ENCODE peak calls at places on chromosomes 2 and 18, in five cellular contexts. One of them, this sample, is unnamed.

GRCh38 chr2:204264746-204265145 is 280.5 kb upstream of the PARD3B start:
- DNase-seq in H9: no peak
- DNase-seq in hepatocyte: no peak
- DNase-seq in A549: no peak
- DNase-seq in neural progenitor cell: peak; percentile 41
- DNase-seq in this sample: no peak

GRCh38 chr2:38123862-38124261 is 47.9 kb upstream of the CYP1B1 start:
- DNase-seq in H9: no peak
- DNase-seq in hepatocyte: no peak
- DNase-seq in A549: no peak
- DNase-seq in neural progenitor cell: no peak
- DNase-seq in this sample: no peak

GRCh38 chr2:150911766-150912280 is 349.8 kb downstream of the RBM43 start:
- DNase-seq in H9: peak; percentile 30
- DNase-seq in hepatocyte: peak; percentile 52
- DNase-seq in A549: peak; percentile 12
- DNase-seq in neural progenitor cell: no peak
- DNase-seq in this sample: peak; percentile 65

GRCh38 chr2:96961551-96961950 is 24.8 kb downstream of the FAM178B start:
- DNase-seq in H9: no peak
- DNase-seq in hepatocyte: no peak
- DNase-seq in A549: no peak
- DNase-seq in neural progenitor cell: no peak
- DNase-seq in this sample: no peak

GRCh38 chr2:100291152-100291970 is 30.9 kb downstream of the LONRF2 start:
- DNase-seq in H9: peak; percentile 64
- DNase-seq in hepatocyte: peak; percentile 93
- DNase-seq in A549: peak; percentile 90
- DNase-seq in neural progenitor cell: no peak
- DNase-seq in this sample: peak; percentile 69

GRCh38 chr18:79961527-79962291 is 2.7 kb upstream of the HSBP1L1 start:
- DNase-seq in H9: no peak
- DNase-seq in hepatocyte: no peak
- DNase-seq in A549: no peak
- DNase-seq in neural progenitor cell: peak; percentile 27
- DNase-seq in this sample: no peak

GRCh38 chr18:30971338-30971956 is 71.1 kb downstream of the DSC3 start:
- DNase-seq in H9: no peak
- DNase-seq in hepatocyte: peak; percentile 70
- DNase-seq in A549: no peak
- DNase-seq in neural progenitor cell: peak; percentile 54
- DNase-seq in this sample: no peak

GRCh38 chr2:20190862-20191713 is 33.8 kb downstream of the SDC1 start:
- DNase-seq in H9: peak; percentile 79
- DNase-seq in hepatocyte: no peak
- DNase-seq in A549: peak; percentile 61
- DNase-seq in neural progenitor cell: peak; percentile 87
- DNase-seq in this sample: peak; percentile 57

GRCh38 chr18:54717673-54718435 is 110.4 kb upstream of the RAB27B start:
- DNase-seq in H9: peak; percentile 71
- DNase-seq in hepatocyte: no peak
- DNase-seq in A549: no peak
- DNase-seq in neural progenitor cell: peak; percentile 71
- DNase-seq in this sample: no peak

GRCh38 chr2:9112079-9112721 is 94.4 kb upstream of the ASAP2 start:
- DNase-seq in H9: no peak
- DNase-seq in hepatocyte: peak; percentile 85
- DNase-seq in A549: peak; percentile 54
- DNase-seq in neural progenitor cell: no peak
- DNase-seq in this sample: peak; percentile 91

GRCh38 chr2:39538713-39539112 is 101.6 kb upstream of the MAP4K3 start:
- DNase-seq in H9: no peak
- DNase-seq in hepatocyte: no peak
- DNase-seq in A549: no peak
- DNase-seq in neural progenitor cell: no peak
- DNase-seq in this sample: no peak

GRCh38 chr2:36734304-36734703 is 37.8 kb downstream of the VIT start:
- DNase-seq in H9: no peak
- DNase-seq in hepatocyte: peak; percentile 29
- DNase-seq in A549: no peak
- DNase-seq in neural progenitor cell: no peak
- DNase-seq in this sample: no peak

GRCh38 chr2:88955607-88956006 is 264.1 kb downstream of the RPIA start:
- DNase-seq in H9: no peak
- DNase-seq in hepatocyte: no peak
- DNase-seq in A549: no peak
- DNase-seq in neural progenitor cell: no peak
- DNase-seq in this sample: no peak

GRCh38 chr2:133362061-133362476 is 206.2 kb downstream of the NCKAP5 start:
- DNase-seq in H9: no peak
- DNase-seq in hepatocyte: peak; percentile 11
- DNase-seq in A549: peak; percentile 1
- DNase-seq in neural progenitor cell: no peak
- DNase-seq in this sample: no peak

GRCh38 chr2:26483501-26483900 is 5.6 kb upstream of the OTOF start:
- DNase-seq in H9: no peak
- DNase-seq in hepatocyte: no peak
- DNase-seq in A549: no peak
- DNase-seq in neural progenitor cell: no peak
- DNase-seq in this sample: no peak

GRCh38 chr2:190649798-190650390 is 1.0 kb downstream of the NAB1 start:
- DNase-seq in H9: no peak
- DNase-seq in hepatocyte: no peak
- DNase-seq in A549: peak; percentile 13
- DNase-seq in neural progenitor cell: peak; percentile 29
- DNase-seq in this sample: no peak

GRCh38 chr2:15623898-15624541 is 32.4 kb downstream of the DDX1 start:
- DNase-seq in H9: no peak
- DNase-seq in hepatocyte: no peak
- DNase-seq in A549: no peak
- DNase-seq in neural progenitor cell: no peak
- DNase-seq in this sample: no peak

GRCh38 chr2:80473806-80474205 is 169.3 kb upstream of the LRRTM1 start:
- DNase-seq in H9: no peak
- DNase-seq in hepatocyte: no peak
- DNase-seq in A549: no peak
- DNase-seq in neural progenitor cell: no peak
- DNase-seq in this sample: no peak

GRCh38 chr2:188315750-188316149 is 24.1 kb downstream of the GULP1 start:
- DNase-seq in H9: no peak
- DNase-seq in hepatocyte: no peak
- DNase-seq in A549: no peak
- DNase-seq in neural progenitor cell: no peak
- DNase-seq in this sample: no peak

DNA sequence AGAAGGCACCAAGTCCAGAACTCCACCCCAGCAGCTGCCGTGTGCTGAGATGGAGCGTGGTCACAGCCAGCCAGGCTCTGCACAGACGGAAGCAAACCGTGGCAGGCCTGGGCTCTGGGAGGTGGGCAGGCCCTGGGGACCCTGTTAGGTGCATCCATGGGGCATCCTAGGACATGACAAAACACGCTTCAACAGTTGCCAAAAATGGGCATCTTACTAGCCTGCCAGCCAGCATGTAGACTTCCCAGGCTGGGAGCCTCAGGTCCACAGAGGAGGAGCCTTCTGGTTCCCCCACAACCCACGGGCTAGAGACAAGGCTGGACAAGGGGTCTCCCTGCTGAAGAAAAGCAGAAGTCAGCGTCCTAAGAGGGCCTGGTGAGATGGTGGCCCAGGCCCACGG is 139.5 kb downstream of the HDAC4 start:
- DNase-seq in H9: no peak
- DNase-seq in hepatocyte: no peak
- DNase-seq in A549: no peak
- DNase-seq in neural progenitor cell: no peak
- DNase-seq in this sample: no peak
- TF ChIP-seq CTCF in H9: no peak
- TF ChIP-seq CTCF in hepatocyte: no peak
- TF ChIP-seq CTCF in A549: no peak
- TF ChIP-seq CTCF in neural progenitor cell: no peak
- TF ChIP-seq CTCF in this sample: no peak

DNA sequence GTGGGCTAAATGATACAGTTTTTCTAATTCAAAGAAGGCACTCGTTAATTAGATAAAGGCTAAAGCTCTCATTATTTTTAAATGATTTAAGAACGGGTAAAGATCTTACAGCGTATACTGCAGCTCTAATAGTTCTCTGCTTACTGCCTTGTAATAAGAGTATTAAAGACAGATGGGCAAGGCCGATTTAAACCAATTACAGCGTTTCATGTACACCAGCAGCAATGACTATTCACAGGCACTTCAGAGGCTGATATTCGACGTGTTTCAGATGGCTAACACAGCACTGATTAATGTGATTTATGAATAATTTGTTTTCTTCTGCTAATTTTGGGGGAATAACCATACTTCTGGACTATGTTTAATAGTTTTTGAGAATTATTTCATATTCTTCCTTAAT is 259.3 kb downstream of the ZNF407 start:
- DNase-seq in H9: no peak
- DNase-seq in hepatocyte: no peak
- DNase-seq in A549: no peak
- DNase-seq in neural progenitor cell: no peak
- DNase-seq in this sample: no peak
- H3K4me2 ChIP-seq in H9: no peak overlapping the region
- H3K4me2 ChIP-seq in hepatocyte: no peak overlapping the region
- H3K4me2 ChIP-seq in A549: no peak overlapping the region
- H3K4me2 ChIP-seq in neural progenitor cell: no peak overlapping the region
- H3K4me2 ChIP-seq in this sample: no peak overlapping the region

GRCh38 chr2:69026026-69026425 is 13.0 kb downstream of the ANTXR1 start:
- DNase-seq in H9: peak; percentile 43
- DNase-seq in hepatocyte: peak; percentile 52
- DNase-seq in A549: no peak
- DNase-seq in neural progenitor cell: peak; percentile 69
- DNase-seq in this sample: peak; percentile 11
- TF ChIP-seq CTCF in H9: peak; percentile 77
- TF ChIP-seq CTCF in hepatocyte: peak; percentile 51
- TF ChIP-seq CTCF in A549: peak; percentile 50
- TF ChIP-seq CTCF in neural progenitor cell: peak; percentile 83
- TF ChIP-seq CTCF in this sample: peak; percentile 69

GRCh38 chr2:17353268-17353667 is 165.0 kb downstream of the RAD51AP2 start:
- DNase-seq in H9: no peak
- DNase-seq in hepatocyte: no peak
- DNase-seq in A549: no peak
- DNase-seq in neural progenitor cell: peak; percentile 21
- DNase-seq in this sample: no peak
- H3K4me2 ChIP-seq in H9: no peak overlapping the region
- H3K4me2 ChIP-seq in hepatocyte: no peak overlapping the region
- H3K4me2 ChIP-seq in A549: no peak overlapping the region
- H3K4me2 ChIP-seq in neural progenitor cell: peak overlapping the region; percentile 44
- H3K4me2 ChIP-seq in this sample: no peak overlapping the region

This sample was measured in PC-9.